ENCODE peak calls at places on chromosomes 7 and 10, in five cellular contexts. Q is Panc1, M is HepG2, V is sigmoid colon, W is ascending aorta. B is an unnamed sample.

GRCh38 chr10:132148261-132149251 is 38.2 kb upstream of the DPYSL4 start:
- DNase-seq in Q (no peak), M (no peak), V (peak; percentile 54), W (no peak), B (no peak)

GRCh38 chr7:131945948-131946525 is 389.6 kb upstream of the PODXL start:
- DNase-seq in Q (no peak), M (no peak), V (no peak), W (no peak), B (no peak)

GRCh38 chr10:87845624-87846377 is 17.5 kb downstream of the KLLN start:
- DNase-seq in Q (peak; percentile 81), M (no peak), V (no peak), W (no peak), B (no peak)

GRCh38 chr7:159209429-159209828 is 64.8 kb upstream of the VIPR2 start:
- DNase-seq in Q (no peak), M (no peak), V (no peak), W (no peak), B (no peak)

GRCh38 chr7:26440253-26440992 is 148.8 kb downstream of the SNX10 start:
- DNase-seq in Q (no peak), M (no peak), V (no peak), W (no peak), B (no peak)

GRCh38 chr10:43226441-43226840 is 40.4 kb downstream of the RASGEF1A start:
- DNase-seq in Q (no peak), M (no peak), V (peak; percentile 35), W (no peak), B (no peak)

GRCh38 chr10:23408330-23408976 is 30.4 kb upstream of the OTUD1 start:
- DNase-seq in Q (no peak), M (no peak), V (no peak), W (no peak), B (no peak)

GRCh38 chr10:125028291-125028867 is 86.5 kb downstream of the ZRANB1 start:
- DNase-seq in Q (no peak), M (no peak), V (no peak), W (no peak), B (no peak)

GRCh38 chr10:69901022-69901421 is 99.3 kb downstream of the COL13A1 start:
- DNase-seq in Q (no peak), M (no peak), V (no peak), W (no peak), B (no peak)

GRCh38 chr10:45657033-45657926 is 15.3 kb downstream of the ZFAND4 start:
- DNase-seq in Q (no peak), M (no peak), V (no peak), W (no peak), B (peak; percentile 44)

GRCh38 chr7:11221931-11222330 is 248.3 kb downstream of the PHF14 start:
- DNase-seq in Q (no peak), M (no peak), V (no peak), W (no peak), B (no peak)

GRCh38 chr10:85926136-85926535 is 440.5 kb downstream of the GRID1 start:
- DNase-seq in Q (no peak), M (no peak), V (no peak), W (no peak), B (no peak)

GRCh38 chr10:72826346-72826745 is 67.2 kb upstream of the OIT3 start:
- DNase-seq in Q (no peak), M (no peak), V (no peak), W (no peak), B (no peak)

GRCh38 chr7:121278120-121279021 is 50.4 kb upstream of the WNT16 start:
- DNase-seq in Q (no peak), M (no peak), V (no peak), W (no peak), B (peak; percentile 74)

GRCh38 chr7:130356121-130356759 is 11.6 kb downstream of the CPA5 start:
- DNase-seq in Q (peak; percentile 84), M (peak; percentile 57), V (peak; percentile 90), W (no peak), B (no peak)

GRCh38 chr7:110623436-110623835 is 467.5 kb upstream of the LRRN3 start:
- DNase-seq in Q (no peak), M (no peak), V (no peak), W (no peak), B (no peak)

GRCh38 chr10:53808677-53809076 is 992.4 kb downstream of the PCDH15 start:
- DNase-seq in Q (no peak), M (no peak), V (no peak), W (no peak), B (no peak)

GRCh38 chr7:127822822-127823508 is 171.0 kb downstream of the SND1 start:
- DNase-seq in Q (no peak), M (no peak), V (no peak), W (no peak), B (no peak)

GRCh38 chr10:338176-339037 is 203.2 kb downstream of the ZMYND11 start:
- DNase-seq in Q (peak; percentile 45), M (no peak), V (no peak), W (no peak), B (no peak)

GRCh38 chr7:27168265-27168947 is 3.1 kb upstream of the HOXA9 start:
- DNase-seq in Q (no peak), M (no peak), V (peak; percentile 89), W (no peak), B (no peak)

GRCh38 chr10:84237199-84238051 is 3.9 kb downstream of the LRIT1 start:
- DNase-seq in Q (no peak), M (no peak), V (no peak), W (no peak), B (no peak)

GRCh38 chr7:91347288-91347687 is 83.1 kb downstream of the FZD1 start:
- DNase-seq in Q (no peak), M (no peak), V (no peak), W (no peak), B (no peak)

GRCh38 chr10:50404021-50404823 is 152.9 kb upstream of the ASAH2 start:
- DNase-seq in Q (no peak), M (peak; percentile 44), V (no peak), W (no peak), B (no peak)

GRCh38 chr7:112162161-112163020 is 43.8 kb downstream of the DOCK4 start:
- DNase-seq in Q (no peak), M (peak; percentile 89), V (peak; percentile 72), W (no peak), B (no peak)

GRCh38 chr7:77455334-77455733 is 39.2 kb upstream of the GSAP start:
- DNase-seq in Q (peak; percentile 69), M (peak; percentile 60), V (no peak), W (no peak), B (no peak)

GRCh38 chr7:103843689-103844480 is 145.6 kb downstream of the RELN start:
- DNase-seq in Q (no peak), M (no peak), V (no peak), W (no peak), B (no peak)

GRCh38 chr10:117237401-117237991 is 3.4 kb upstream of the SLC18A2 start:
- DNase-seq in Q (no peak), M (no peak), V (no peak), W (no peak), B (no peak)

GRCh38 chr10:22651276-22651980 is 63.0 kb downstream of the PIP4K2A start:
- DNase-seq in Q (no peak), M (no peak), V (no peak), W (no peak), B (peak; percentile 42)

GRCh38 chr7:135597181-135597925 is 39.6 kb downstream of the NUP205 start:
- DNase-seq in Q (no peak), M (no peak), V (no peak), W (no peak), B (no peak)

GRCh38 chr10:54703086-54703485 is 97.9 kb downstream of the PCDH15 start:
- DNase-seq in Q (no peak), M (no peak), V (no peak), W (no peak), B (no peak)

GRCh38 chr10:21531164-21531563 is 2.9 kb upstream of the MLLT10 start:
- DNase-seq in Q (no peak), M (no peak), V (no peak), W (no peak), B (no peak)

GRCh38 chr7:149529136-149529718 is 31.6 kb upstream of the ZNF746 start:
- DNase-seq in Q (no peak), M (no peak), V (no peak), W (no peak), B (no peak)

GRCh38 chr7:80722596-80723141 is 84.2 kb downstream of the CD36 start:
- DNase-seq in Q (peak; percentile 100), M (peak; percentile 45), V (peak; percentile 89), W (no peak), B (no peak)

GRCh38 chr10:46555366-46555712 is 1.1 kb downstream of the GPRIN2 start:
- DNase-seq in Q (no peak), M (no peak), V (peak; percentile 64), W (no peak), B (no peak)

GRCh38 chr10:50422259-50422658 is 170.9 kb upstream of the ASAH2 start:
- DNase-seq in Q (no peak), M (no peak), V (no peak), W (no peak), B (no peak)

GRCh38 chr10:101834341-101834740 is 9.3 kb downstream of the KCNIP2 start:
- DNase-seq in Q (no peak), M (no peak), V (no peak), W (no peak), B (no peak)

GRCh38 chr7:114934758-114935157 is 12.9 kb downstream of the MDFIC start:
- DNase-seq in Q (no peak), M (no peak), V (no peak), W (no peak), B (no peak)

GRCh38 chr7:39832519-39833085 is 117.5 kb upstream of the CDK13 start:
- DNase-seq in Q (no peak), M (no peak), V (no peak), W (no peak), B (no peak)
- H3K4me3 ChIP-seq in Q (no peak overlapping the region), M (no peak overlapping the region), V (peak overlapping the region; percentile 48), W (peak overlapping the region; percentile 62), B (no peak overlapping the region)

GRCh38 chr10:52653510-52653909 is 119.1 kb downstream of the MBL2 start:
- DNase-seq in Q (no peak), M (no peak), V (no peak), W (no peak), B (no peak)
- TF ChIP-seq CTCF in Q (peak; percentile 77), M (peak; percentile 26), V (no peak), W (no peak), B (no peak)

GRCh38 chr10:71636588-71636987 is 83.0 kb downstream of the C10orf105 start:
- DNase-seq in Q (no peak), M (no peak), V (no peak), W (no peak), B (no peak)

GRCh38 chr10:71637305-71637704 is 82.3 kb downstream of the C10orf105 start:
- DNase-seq in Q (no peak), M (no peak), V (no peak), W (no peak), B (no peak)

GRCh38 chr10:71638577-71639411 is 80.8 kb downstream of the C10orf105 start:
- DNase-seq in Q (no peak), M (peak; percentile 68), V (no peak), W (no peak), B (no peak)

GRCh38 chr10:71639412-71639719 is 80.2 kb downstream of the C10orf105 start:
- DNase-seq in Q (no peak), M (no peak), V (no peak), W (no peak), B (no peak)

GRCh38 chr10:71638087-71638576 is 81.4 kb downstream of the C10orf105 start:
- DNase-seq in Q (no peak), M (peak; percentile 93), V (no peak), W (no peak), B (no peak)
- H3K4me3 ChIP-seq in Q (no peak overlapping the region), M (peak overlapping the region; percentile 69), V (no peak overlapping the region), W (no peak overlapping the region), B (no peak overlapping the region)

GRCh38 chr10:68792115-68792514 is 35.2 kb upstream of the STOX1 start:
- DNase-seq in Q (no peak), M (no peak), V (no peak), W (no peak), B (no peak)
- TF ChIP-seq CTCF in Q (no peak), M (no peak), V (no peak), W (no peak), B (no peak)